ENCODE peak calls at places on chromosomes 7 and 10, in seven cellular contexts. One of them, this sample, is unnamed.

GRCh38 chr10:22466763-22467334 is 121.6 kb downstream of the SPAG6 start:
- DNase-seq in H9: no peak
- DNase-seq in neuronal stem cell: no peak
- DNase-seq in H1: no peak
- DNase-seq in mesendoderm: no peak
- DNase-seq in trophoblast cell: no peak
- DNase-seq in mesenchymal stem cell: no peak
- DNase-seq in this sample: no peak

GRCh38 chr7:94135180-94135579 is 131.0 kb upstream of the BET1 start:
- DNase-seq in H9: no peak
- DNase-seq in neuronal stem cell: no peak
- DNase-seq in H1: no peak
- DNase-seq in mesendoderm: no peak
- DNase-seq in trophoblast cell: no peak
- DNase-seq in mesenchymal stem cell: no peak
- DNase-seq in this sample: peak; percentile 51

GRCh38 chr7:103149808-103150180 is 895 bp upstream of the NAPEPLD start:
- DNase-seq in H9: no peak
- DNase-seq in neuronal stem cell: no peak
- DNase-seq in H1: no peak
- DNase-seq in mesendoderm: no peak
- DNase-seq in trophoblast cell: no peak
- DNase-seq in mesenchymal stem cell: no peak
- DNase-seq in this sample: no peak

GRCh38 chr10:117551322-117552155 is 9.0 kb downstream of the EMX2 start:
- DNase-seq in H9: no peak
- DNase-seq in neuronal stem cell: peak; percentile 54
- DNase-seq in H1: no peak
- DNase-seq in mesendoderm: peak; percentile 70
- DNase-seq in trophoblast cell: no peak
- DNase-seq in mesenchymal stem cell: no peak
- DNase-seq in this sample: no peak

GRCh38 chr7:18302077-18302476 is 193.5 kb upstream of the HDAC9 start:
- DNase-seq in H9: no peak
- DNase-seq in neuronal stem cell: no peak
- DNase-seq in H1: no peak
- DNase-seq in mesendoderm: no peak
- DNase-seq in trophoblast cell: no peak
- DNase-seq in mesenchymal stem cell: no peak
- DNase-seq in this sample: no peak

GRCh38 chr7:77351539-77352004 is 64.6 kb downstream of the GSAP start:
- DNase-seq in H9: no peak
- DNase-seq in neuronal stem cell: no peak
- DNase-seq in H1: no peak
- DNase-seq in mesendoderm: peak; percentile 40
- DNase-seq in trophoblast cell: no peak
- DNase-seq in mesenchymal stem cell: no peak
- DNase-seq in this sample: no peak

GRCh38 chr7:137874390-137874789 is 27.6 kb upstream of the DGKI start:
- DNase-seq in H9: no peak
- DNase-seq in neuronal stem cell: no peak
- DNase-seq in H1: no peak
- DNase-seq in mesendoderm: no peak
- DNase-seq in trophoblast cell: peak; percentile 83
- DNase-seq in mesenchymal stem cell: peak; percentile 74
- DNase-seq in this sample: peak; percentile 91

GRCh38 chr10:79472951-79473350 is 27.5 kb upstream of the ZCCHC24 start:
- DNase-seq in H9: peak; percentile 5
- DNase-seq in neuronal stem cell: no peak
- DNase-seq in H1: no peak
- DNase-seq in mesendoderm: no peak
- DNase-seq in trophoblast cell: no peak
- DNase-seq in mesenchymal stem cell: peak; percentile 41
- DNase-seq in this sample: no peak

GRCh38 chr7:150631866-150632864 is at the start of gene GIMAP6:
- DNase-seq in H9: no peak
- DNase-seq in neuronal stem cell: no peak
- DNase-seq in H1: no peak
- DNase-seq in mesendoderm: no peak
- DNase-seq in trophoblast cell: no peak
- DNase-seq in mesenchymal stem cell: no peak
- DNase-seq in this sample: no peak

DNA sequence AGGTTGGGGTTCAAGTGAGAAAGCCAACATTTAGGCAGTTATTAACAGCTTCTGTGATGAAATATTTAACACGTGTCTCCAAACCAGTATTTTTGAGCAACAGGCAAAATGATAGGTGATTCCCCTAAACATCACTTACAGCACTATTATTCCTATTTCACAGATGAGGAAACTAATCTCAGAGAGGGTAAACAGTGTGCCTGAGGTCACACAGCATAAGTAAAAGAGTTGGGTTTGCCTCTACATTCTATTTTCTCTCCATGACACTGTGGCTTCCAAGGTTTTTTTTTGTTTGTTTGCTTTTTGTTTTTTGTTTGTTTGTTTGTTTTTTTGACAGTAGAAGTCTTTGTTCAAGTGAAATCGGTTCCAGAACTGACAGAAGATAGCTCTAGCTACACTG is 43.2 kb upstream of the PDCD4 start:
- DNase-seq in H9: no peak
- DNase-seq in neuronal stem cell: no peak
- DNase-seq in H1: no peak
- DNase-seq in mesendoderm: no peak
- DNase-seq in trophoblast cell: no peak
- DNase-seq in mesenchymal stem cell: no peak
- DNase-seq in this sample: no peak
- H4K8ac ChIP-seq in H9: no peak overlapping the region
- H4K8ac ChIP-seq in neuronal stem cell: no peak overlapping the region
- H4K8ac ChIP-seq in H1: no peak overlapping the region
- H4K8ac ChIP-seq in mesendoderm: no peak overlapping the region
- H4K8ac ChIP-seq in trophoblast cell: no peak overlapping the region
- H4K8ac ChIP-seq in mesenchymal stem cell: no peak overlapping the region
- H4K8ac ChIP-seq in this sample: no peak overlapping the region

DNA sequence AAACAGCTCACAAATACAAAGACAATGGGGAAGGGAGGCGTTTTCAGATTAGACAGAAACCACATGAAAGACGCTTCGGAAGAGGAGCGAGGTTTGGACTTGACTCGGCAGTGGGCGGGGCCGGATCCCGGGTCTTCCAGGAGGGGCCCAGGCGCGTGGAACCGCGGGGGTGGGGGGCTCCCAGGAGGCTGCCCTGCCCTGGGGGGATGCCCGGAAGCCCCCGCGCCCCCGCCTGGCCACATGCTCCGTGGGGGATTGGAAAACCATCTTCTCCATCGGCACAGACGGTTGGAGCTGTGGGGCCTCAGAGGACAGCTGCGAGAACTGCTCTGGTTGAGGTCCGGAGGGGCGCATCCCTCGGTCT is 186.0 kb upstream of the SHH start:
- DNase-seq in H9: peak; percentile 22
- DNase-seq in neuronal stem cell: no peak
- DNase-seq in H1: no peak
- DNase-seq in mesendoderm: no peak
- DNase-seq in trophoblast cell: no peak
- DNase-seq in mesenchymal stem cell: no peak
- DNase-seq in this sample: no peak
- H2AK5ac ChIP-seq in H9: no peak overlapping the region
- H2AK5ac ChIP-seq in neuronal stem cell: peak overlapping the region; percentile 63
- H2AK5ac ChIP-seq in H1: no peak overlapping the region
- H2AK5ac ChIP-seq in mesendoderm: no peak overlapping the region
- H2AK5ac ChIP-seq in trophoblast cell: no peak overlapping the region
- H2AK5ac ChIP-seq in mesenchymal stem cell: no peak overlapping the region
- H2AK5ac ChIP-seq in this sample: no peak overlapping the region

GRCh38 chr7:98691619-98692018 is 74.5 kb downstream of the NPTX2 start:
- DNase-seq in H9: no peak
- DNase-seq in neuronal stem cell: no peak
- DNase-seq in H1: no peak
- DNase-seq in mesendoderm: no peak
- DNase-seq in trophoblast cell: no peak
- DNase-seq in mesenchymal stem cell: no peak
- DNase-seq in this sample: no peak
- H4K8ac ChIP-seq in H9: no peak overlapping the region
- H4K8ac ChIP-seq in neuronal stem cell: no peak overlapping the region
- H4K8ac ChIP-seq in H1: no peak overlapping the region
- H4K8ac ChIP-seq in mesendoderm: no peak overlapping the region
- H4K8ac ChIP-seq in trophoblast cell: no peak overlapping the region
- H4K8ac ChIP-seq in mesenchymal stem cell: no peak overlapping the region
- H4K8ac ChIP-seq in this sample: no peak overlapping the region

GRCh38 chr10:27506280-27506679 is 2.2 kb downstream of the RAB18 start:
- DNase-seq in H9: no peak
- DNase-seq in neuronal stem cell: no peak
- DNase-seq in H1: no peak
- DNase-seq in mesendoderm: no peak
- DNase-seq in trophoblast cell: no peak
- DNase-seq in mesenchymal stem cell: peak; percentile 60
- DNase-seq in this sample: peak; percentile 58

GRCh38 chr10:27504897-27505457 is 873 bp downstream of the RAB18 start:
- DNase-seq in H9: no peak
- DNase-seq in neuronal stem cell: no peak
- DNase-seq in H1: no peak
- DNase-seq in mesendoderm: peak; percentile 9
- DNase-seq in trophoblast cell: peak; percentile 35
- DNase-seq in mesenchymal stem cell: peak; percentile 56
- DNase-seq in this sample: peak; percentile 59

GRCh38 chr10:27504007-27504890 is at the start of gene RAB18:
- DNase-seq in H9: peak; percentile 98
- DNase-seq in neuronal stem cell: peak; percentile 93
- DNase-seq in H1: peak; percentile 97
- DNase-seq in mesendoderm: peak; percentile 99
- DNase-seq in trophoblast cell: peak; percentile 100
- DNase-seq in mesenchymal stem cell: peak; percentile 98
- DNase-seq in this sample: peak; percentile 99

GRCh38 chr10:27500886-27501285 is 3.2 kb upstream of the RAB18 start:
- DNase-seq in H9: no peak
- DNase-seq in neuronal stem cell: no peak
- DNase-seq in H1: no peak
- DNase-seq in mesendoderm: peak; percentile 13
- DNase-seq in trophoblast cell: no peak
- DNase-seq in mesenchymal stem cell: no peak
- DNase-seq in this sample: no peak

GRCh38 chr10:27503498-27504006 is 552 bp upstream of the RAB18 start:
- DNase-seq in H9: no peak
- DNase-seq in neuronal stem cell: peak; percentile 4
- DNase-seq in H1: no peak
- DNase-seq in mesendoderm: no peak
- DNase-seq in trophoblast cell: no peak
- DNase-seq in mesenchymal stem cell: no peak
- DNase-seq in this sample: no peak
- H2AK5ac ChIP-seq in H9: no peak overlapping the region
- H2AK5ac ChIP-seq in neuronal stem cell: no peak overlapping the region
- H2AK5ac ChIP-seq in H1: no peak overlapping the region
- H2AK5ac ChIP-seq in mesendoderm: no peak overlapping the region
- H2AK5ac ChIP-seq in trophoblast cell: peak overlapping the region; percentile 65
- H2AK5ac ChIP-seq in mesenchymal stem cell: no peak overlapping the region
- H2AK5ac ChIP-seq in this sample: peak overlapping the region; percentile 10

DNA sequence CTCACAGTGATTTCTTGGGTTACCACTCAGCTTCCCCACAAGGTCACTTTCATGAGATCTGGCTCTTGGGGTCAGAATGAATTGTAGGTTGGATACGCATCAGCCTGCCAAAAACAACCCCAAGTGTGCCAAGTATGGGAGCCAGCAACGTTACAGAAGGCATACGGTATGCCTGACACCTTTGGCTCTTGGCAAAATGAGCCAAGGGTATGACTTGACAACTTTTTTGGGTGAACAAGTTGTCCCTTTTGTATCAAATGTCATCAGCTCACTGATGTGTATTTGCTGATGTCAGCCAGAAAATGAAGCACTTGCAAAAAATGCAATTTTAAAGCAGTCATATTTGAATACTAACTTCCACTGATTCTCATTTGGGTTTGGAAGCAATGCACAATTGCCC is 168.4 kb downstream of the CACNB2 start:
- DNase-seq in H9: no peak
- DNase-seq in neuronal stem cell: no peak
- DNase-seq in H1: no peak
- DNase-seq in mesendoderm: no peak
- DNase-seq in trophoblast cell: no peak
- DNase-seq in mesenchymal stem cell: no peak
- DNase-seq in this sample: no peak
- H4K8ac ChIP-seq in H9: no peak overlapping the region
- H4K8ac ChIP-seq in neuronal stem cell: no peak overlapping the region
- H4K8ac ChIP-seq in H1: no peak overlapping the region
- H4K8ac ChIP-seq in mesendoderm: no peak overlapping the region
- H4K8ac ChIP-seq in trophoblast cell: no peak overlapping the region
- H4K8ac ChIP-seq in mesenchymal stem cell: no peak overlapping the region
- H4K8ac ChIP-seq in this sample: no peak overlapping the region